ENCODE peak calls at places on chromosome 1, in five cellular contexts. One of them, this sample, is unnamed.

GRCh38 chr1:87644033-87644432 is 315.4 kb downstream of the LMO4 start:
- DNase-seq in cardiac fibroblast: no peak
- DNase-seq in fibroblast of mammary gland: no peak
- DNase-seq in BJ: no peak
- DNase-seq in dorsolateral prefrontal cortex: no peak
- DNase-seq in this sample: no peak

GRCh38 chr1:221991221-221991620 is 249.3 kb upstream of the DUSP10 start:
- DNase-seq in fibroblast of mammary gland: peak; percentile 44
- DNase-seq in BJ: peak; percentile 14
- DNase-seq in dorsolateral prefrontal cortex: no peak
- DNase-seq in cardiac fibroblast: peak; percentile 53
- DNase-seq in this sample: peak; percentile 42

GRCh38 chr1:41241748-41242644 is at the start of gene SCMH1:
- DNase-seq in dorsolateral prefrontal cortex: no peak
- DNase-seq in cardiac fibroblast: peak; percentile 47
- DNase-seq in fibroblast of mammary gland: peak; percentile 12
- DNase-seq in BJ: no peak
- DNase-seq in this sample: no peak

GRCh38 chr1:147515046-147515869 is 26.0 kb upstream of the BCL9 start:
- DNase-seq in dorsolateral prefrontal cortex: no peak
- DNase-seq in fibroblast of mammary gland: peak; percentile 59
- DNase-seq in BJ: no peak
- DNase-seq in cardiac fibroblast: peak; percentile 60
- DNase-seq in this sample: no peak

GRCh38 chr1:155126494-155127104 is 1.1 kb upstream of the EFNA1 start:
- DNase-seq in dorsolateral prefrontal cortex: peak; percentile 77
- DNase-seq in fibroblast of mammary gland: no peak
- DNase-seq in cardiac fibroblast: peak; percentile 26
- DNase-seq in BJ: no peak
- DNase-seq in this sample: no peak

GRCh38 chr1:229579101-229579651 is 20.7 kb upstream of the ABCB10 start:
- DNase-seq in dorsolateral prefrontal cortex: peak; percentile 92
- DNase-seq in cardiac fibroblast: peak; percentile 63
- DNase-seq in BJ: no peak
- DNase-seq in fibroblast of mammary gland: peak; percentile 35
- DNase-seq in this sample: no peak

GRCh38 chr1:210236840-210237409 is 4.3 kb downstream of the SERTAD4 start:
- DNase-seq in cardiac fibroblast: peak; percentile 95
- DNase-seq in fibroblast of mammary gland: peak; percentile 91
- DNase-seq in BJ: no peak
- DNase-seq in dorsolateral prefrontal cortex: peak; percentile 49
- DNase-seq in this sample: no peak

GRCh38 chr1:56285554-56286402 is 293.6 kb downstream of the PLPP3 start:
- DNase-seq in fibroblast of mammary gland: peak; percentile 7
- DNase-seq in dorsolateral prefrontal cortex: no peak
- DNase-seq in cardiac fibroblast: peak; percentile 26
- DNase-seq in BJ: peak; percentile 71
- DNase-seq in this sample: no peak

GRCh38 chr1:116537439-116537838 is 33.4 kb downstream of the CD58 start:
- DNase-seq in BJ: no peak
- DNase-seq in dorsolateral prefrontal cortex: no peak
- DNase-seq in cardiac fibroblast: peak; percentile 11
- DNase-seq in fibroblast of mammary gland: peak; percentile 86
- DNase-seq in this sample: no peak

GRCh38 chr1:109794319-109795132 is 30.8 kb upstream of the EPS8L3 start:
- DNase-seq in BJ: no peak
- DNase-seq in cardiac fibroblast: peak; percentile 34
- DNase-seq in fibroblast of mammary gland: peak; percentile 49
- DNase-seq in dorsolateral prefrontal cortex: peak; percentile 26
- DNase-seq in this sample: no peak

GRCh38 chr1:50967416-50968020 is 2.5 kb upstream of the CDKN2C start:
- DNase-seq in BJ: no peak
- DNase-seq in cardiac fibroblast: peak; percentile 31
- DNase-seq in fibroblast of mammary gland: peak; percentile 61
- DNase-seq in dorsolateral prefrontal cortex: no peak
- DNase-seq in this sample: no peak

GRCh38 chr1:196933531-196934189 is 9.9 kb upstream of the CFHR2 start:
- DNase-seq in cardiac fibroblast: no peak
- DNase-seq in fibroblast of mammary gland: no peak
- DNase-seq in BJ: no peak
- DNase-seq in dorsolateral prefrontal cortex: no peak
- DNase-seq in this sample: no peak

GRCh38 chr1:9721606-9722377 is 70.3 kb downstream of the PIK3CD start:
- DNase-seq in cardiac fibroblast: peak; percentile 26
- DNase-seq in BJ: no peak
- DNase-seq in dorsolateral prefrontal cortex: no peak
- DNase-seq in fibroblast of mammary gland: no peak
- DNase-seq in this sample: no peak

GRCh38 chr1:4081806-4082645 is 182.0 kb upstream of the C1orf174 start:
- DNase-seq in cardiac fibroblast: no peak
- DNase-seq in BJ: no peak
- DNase-seq in dorsolateral prefrontal cortex: no peak
- DNase-seq in fibroblast of mammary gland: no peak
- DNase-seq in this sample: no peak

GRCh38 chr1:244330318-244330625 is 121.4 kb downstream of the ADSS2 start:
- DNase-seq in cardiac fibroblast: no peak
- DNase-seq in fibroblast of mammary gland: no peak
- DNase-seq in dorsolateral prefrontal cortex: no peak
- DNase-seq in BJ: no peak
- DNase-seq in this sample: no peak

GRCh38 chr1:234852659-234853058 is 242.7 kb upstream of the IRF2BP2 start:
- DNase-seq in dorsolateral prefrontal cortex: no peak
- DNase-seq in BJ: no peak
- DNase-seq in fibroblast of mammary gland: no peak
- DNase-seq in cardiac fibroblast: no peak
- DNase-seq in this sample: no peak

GRCh38 chr1:98316286-98316685 is 345.2 kb upstream of the SNX7 start:
- DNase-seq in cardiac fibroblast: peak; percentile 48
- DNase-seq in BJ: no peak
- DNase-seq in fibroblast of mammary gland: peak; percentile 60
- DNase-seq in dorsolateral prefrontal cortex: no peak
- DNase-seq in this sample: no peak

GRCh38 chr1:16101618-16102017 is 28.2 kb upstream of the FAM131C start:
- DNase-seq in BJ: no peak
- DNase-seq in dorsolateral prefrontal cortex: no peak
- DNase-seq in fibroblast of mammary gland: no peak
- DNase-seq in cardiac fibroblast: peak; percentile 61
- DNase-seq in this sample: no peak

GRCh38 chr1:151135433-151136385 is 10.7 kb downstream of the SEMA6C start:
- DNase-seq in fibroblast of mammary gland: no peak
- DNase-seq in dorsolateral prefrontal cortex: no peak
- DNase-seq in BJ: no peak
- DNase-seq in cardiac fibroblast: no peak
- DNase-seq in this sample: no peak

GRCh38 chr1:247415423-247416361 is at the start of gene NLRP3:
- DNase-seq in dorsolateral prefrontal cortex: no peak
- DNase-seq in cardiac fibroblast: no peak
- DNase-seq in BJ: no peak
- DNase-seq in fibroblast of mammary gland: peak; percentile 18
- DNase-seq in this sample: no peak

GRCh38 chr1:147611021-147611426 is 59.3 kb downstream of the ACP6 start:
- DNase-seq in dorsolateral prefrontal cortex: no peak
- DNase-seq in BJ: no peak
- DNase-seq in cardiac fibroblast: no peak
- DNase-seq in fibroblast of mammary gland: no peak
- DNase-seq in this sample: no peak

GRCh38 chr1:239706245-239706892 is 320.0 kb downstream of the CHRM3 start:
- DNase-seq in fibroblast of mammary gland: no peak
- DNase-seq in dorsolateral prefrontal cortex: no peak
- DNase-seq in cardiac fibroblast: no peak
- DNase-seq in BJ: no peak
- DNase-seq in this sample: no peak

GRCh38 chr1:201461783-201462441 is 7.1 kb downstream of the PHLDA3 start:
- DNase-seq in BJ: peak; percentile 92
- DNase-seq in fibroblast of mammary gland: peak; percentile 99
- DNase-seq in dorsolateral prefrontal cortex: peak; percentile 82
- DNase-seq in cardiac fibroblast: peak; percentile 97
- DNase-seq in this sample: no peak

GRCh38 chr1:191752342-191752741 is 405.9 kb upstream of the RGS18 start:
- DNase-seq in cardiac fibroblast: no peak
- DNase-seq in dorsolateral prefrontal cortex: no peak
- DNase-seq in BJ: no peak
- DNase-seq in fibroblast of mammary gland: no peak
- DNase-seq in this sample: no peak

GRCh38 chr1:11563560-11564069 is 84.7 kb downstream of the DISP3 start:
- DNase-seq in cardiac fibroblast: peak; percentile 11
- DNase-seq in fibroblast of mammary gland: no peak
- DNase-seq in BJ: no peak
- DNase-seq in dorsolateral prefrontal cortex: no peak
- DNase-seq in this sample: no peak

GRCh38 chr1:206445116-206445515 is 25.2 kb upstream of the IKBKE start:
- DNase-seq in cardiac fibroblast: peak; percentile 49
- DNase-seq in BJ: no peak
- DNase-seq in fibroblast of mammary gland: peak; percentile 58
- DNase-seq in dorsolateral prefrontal cortex: no peak
- DNase-seq in this sample: no peak

GRCh38 chr1:7581754-7582264 is 189.3 kb upstream of the VAMP3 start:
- DNase-seq in fibroblast of mammary gland: peak; percentile 52
- DNase-seq in BJ: no peak
- DNase-seq in dorsolateral prefrontal cortex: peak; percentile 48
- DNase-seq in cardiac fibroblast: peak; percentile 4
- DNase-seq in this sample: no peak

GRCh38 chr1:207393610-207394009 is 60.5 kb upstream of the CR2 start:
- DNase-seq in cardiac fibroblast: peak; percentile 85
- DNase-seq in fibroblast of mammary gland: peak; percentile 98
- DNase-seq in BJ: peak; percentile 96
- DNase-seq in dorsolateral prefrontal cortex: no peak
- DNase-seq in this sample: no peak

GRCh38 chr1:37255111-37255795 is 219.1 kb upstream of the ZC3H12A start:
- DNase-seq in dorsolateral prefrontal cortex: no peak
- DNase-seq in BJ: no peak
- DNase-seq in fibroblast of mammary gland: no peak
- DNase-seq in cardiac fibroblast: peak; percentile 5
- DNase-seq in this sample: no peak

GRCh38 chr1:206469411-206469932 is 804 bp upstream of the IKBKE start:
- DNase-seq in cardiac fibroblast: no peak
- DNase-seq in fibroblast of mammary gland: no peak
- DNase-seq in BJ: no peak
- DNase-seq in dorsolateral prefrontal cortex: no peak
- DNase-seq in this sample: no peak

GRCh38 chr1:91864017-91864700 is 21.8 kb downstream of the TGFBR3 start:
- DNase-seq in cardiac fibroblast: peak; percentile 69
- DNase-seq in BJ: no peak
- DNase-seq in fibroblast of mammary gland: peak; percentile 74
- DNase-seq in dorsolateral prefrontal cortex: no peak
- DNase-seq in this sample: no peak

GRCh38 chr1:150548632-150549495 is at the start of gene ADAMTSL4:
- DNase-seq in BJ: no peak
- DNase-seq in cardiac fibroblast: peak; percentile 86
- DNase-seq in fibroblast of mammary gland: peak; percentile 87
- DNase-seq in dorsolateral prefrontal cortex: no peak
- DNase-seq in this sample: no peak

GRCh38 chr1:184621262-184621661 is 133.4 kb downstream of the EDEM3 start:
- DNase-seq in fibroblast of mammary gland: peak; percentile 90
- DNase-seq in dorsolateral prefrontal cortex: no peak
- DNase-seq in BJ: peak; percentile 27
- DNase-seq in cardiac fibroblast: peak; percentile 86
- DNase-seq in this sample: no peak

GRCh38 chr1:168045311-168045710 is 91.4 kb downstream of the GPR161 start:
- DNase-seq in BJ: no peak
- DNase-seq in cardiac fibroblast: no peak
- DNase-seq in fibroblast of mammary gland: no peak
- DNase-seq in dorsolateral prefrontal cortex: no peak
- DNase-seq in this sample: no peak
- TF ChIP-seq CTCF in BJ: no peak
- TF ChIP-seq CTCF in cardiac fibroblast: no peak
- TF ChIP-seq CTCF in fibroblast of mammary gland: no peak
- TF ChIP-seq CTCF in dorsolateral prefrontal cortex: no peak
- TF ChIP-seq CTCF in this sample: no peak

DNA sequence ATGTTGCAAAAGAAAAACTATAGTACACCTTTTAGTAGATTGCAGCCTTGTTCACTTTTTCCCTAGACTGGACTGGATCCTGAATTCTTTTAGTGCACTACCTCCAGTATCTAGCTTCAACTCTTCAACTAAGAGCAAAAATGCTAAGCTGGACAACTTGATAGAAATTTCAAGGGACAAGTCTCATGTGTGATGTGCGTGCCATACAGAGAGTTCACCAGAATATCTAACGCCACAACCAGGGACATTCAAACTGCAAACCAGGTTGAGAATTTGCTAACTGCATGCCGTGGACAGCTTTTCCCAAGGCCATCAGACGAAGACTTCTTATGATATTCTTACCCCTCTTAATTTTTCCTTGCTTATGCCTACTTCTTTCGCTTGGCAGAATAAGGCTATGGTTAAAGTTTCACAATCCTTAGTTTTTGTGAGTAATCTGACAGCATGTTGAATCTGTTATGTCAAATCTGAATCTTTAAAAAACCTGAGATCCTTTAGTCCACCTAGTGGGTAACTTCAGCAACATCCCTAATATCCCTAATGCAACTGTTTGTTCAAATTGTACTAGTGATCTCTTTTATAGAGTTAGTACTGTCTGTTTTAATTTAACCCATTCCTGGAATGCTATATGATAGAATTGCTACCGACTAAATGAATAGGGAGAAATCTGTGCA is 66.4 kb downstream of the DDAH1 start:
- DNase-seq in BJ: no peak
- DNase-seq in cardiac fibroblast: peak; percentile 80
- DNase-seq in dorsolateral prefrontal cortex: no peak
- DNase-seq in fibroblast of mammary gland: peak; percentile 82
- DNase-seq in this sample: no peak
- TF ChIP-seq CTCF in BJ: peak; percentile 41
- TF ChIP-seq CTCF in cardiac fibroblast: peak; percentile 47
- TF ChIP-seq CTCF in dorsolateral prefrontal cortex: no peak
- TF ChIP-seq CTCF in fibroblast of mammary gland: peak; percentile 63
- TF ChIP-seq CTCF in this sample: peak; percentile 16

GRCh38 chr1:1431006-1431844 is 4.3 kb upstream of the VWA1 start:
- DNase-seq in dorsolateral prefrontal cortex: no peak
- DNase-seq in BJ: no peak
- DNase-seq in fibroblast of mammary gland: no peak
- DNase-seq in cardiac fibroblast: no peak
- DNase-seq in this sample: no peak

GRCh38 chr1:1431845-1432565 is 3.5 kb upstream of the VWA1 start:
- DNase-seq in BJ: no peak
- DNase-seq in dorsolateral prefrontal cortex: no peak
- DNase-seq in fibroblast of mammary gland: no peak
- DNase-seq in cardiac fibroblast: peak; percentile 54
- DNase-seq in this sample: no peak

GRCh38 chr1:1429671-1430073 is 5.8 kb upstream of the VWA1 start:
- DNase-seq in dorsolateral prefrontal cortex: no peak
- DNase-seq in fibroblast of mammary gland: no peak
- DNase-seq in cardiac fibroblast: peak; percentile 72
- DNase-seq in BJ: no peak
- DNase-seq in this sample: no peak

GRCh38 chr1:1428174-1428573 is 7.1 kb upstream of the ANKRD65 start:
- DNase-seq in cardiac fibroblast: no peak
- DNase-seq in fibroblast of mammary gland: no peak
- DNase-seq in dorsolateral prefrontal cortex: no peak
- DNase-seq in BJ: no peak
- DNase-seq in this sample: no peak

GRCh38 chr1:1430114-1430982 is 5.1 kb upstream of the VWA1 start:
- DNase-seq in BJ: no peak
- DNase-seq in dorsolateral prefrontal cortex: no peak
- DNase-seq in cardiac fibroblast: peak; percentile 91
- DNase-seq in fibroblast of mammary gland: peak; percentile 51
- DNase-seq in this sample: no peak
- TF ChIP-seq CTCF in BJ: peak; percentile 35
- TF ChIP-seq CTCF in dorsolateral prefrontal cortex: peak; percentile 26
- TF ChIP-seq CTCF in cardiac fibroblast: peak; percentile 26
- TF ChIP-seq CTCF in fibroblast of mammary gland: peak; percentile 18
- TF ChIP-seq CTCF in this sample: peak; percentile 26

GRCh38 chr1:32073387-32074229 is 869 bp downstream of the TMEM39B start:
- DNase-seq in cardiac fibroblast: no peak
- DNase-seq in dorsolateral prefrontal cortex: no peak
- DNase-seq in fibroblast of mammary gland: no peak
- DNase-seq in BJ: no peak
- DNase-seq in this sample: no peak
- TF ChIP-seq CTCF in cardiac fibroblast: peak; percentile 20
- TF ChIP-seq CTCF in dorsolateral prefrontal cortex: no peak
- TF ChIP-seq CTCF in fibroblast of mammary gland: no peak
- TF ChIP-seq CTCF in BJ: peak; percentile 43
- TF ChIP-seq CTCF in this sample: no peak